ENCODE peak calls at places on chromosomes 12 and 14, in nine cellular contexts. One of them, this sample, is unnamed.

GRCh38 chr12:50282581-50283229 is 615 bp downstream of the LIMA1 start:
- DNase-seq in body of pancreas: peak; percentile 50
- DNase-seq in PC-9: no peak
- DNase-seq in cardiac muscle cell: no peak
- DNase-seq in mucosa of descending colon: peak; percentile 62
- DNase-seq in IMR-90: peak; percentile 77
- DNase-seq in heart right ventricle: no peak
- DNase-seq in tibial artery: peak; percentile 33
- DNase-seq in left ventricle myocardium inferior: no peak
- DNase-seq in this sample: no peak

GRCh38 chr12:108907861-108908302 is 28.0 kb downstream of the DAO start:
- DNase-seq in tibial artery: peak; percentile 32
- DNase-seq in IMR-90: no peak
- DNase-seq in cardiac muscle cell: peak; percentile 34
- DNase-seq in PC-9: peak; percentile 61
- DNase-seq in left ventricle myocardium inferior: no peak
- DNase-seq in heart right ventricle: no peak
- DNase-seq in body of pancreas: no peak
- DNase-seq in mucosa of descending colon: no peak
- DNase-seq in this sample: peak; percentile 65

GRCh38 chr12:104154806-104155205 is 16.8 kb upstream of the NFYB start:
- DNase-seq in IMR-90: no peak
- DNase-seq in left ventricle myocardium inferior: no peak
- DNase-seq in PC-9: no peak
- DNase-seq in mucosa of descending colon: no peak
- DNase-seq in heart right ventricle: no peak
- DNase-seq in body of pancreas: no peak
- DNase-seq in cardiac muscle cell: no peak
- DNase-seq in tibial artery: no peak
- DNase-seq in this sample: no peak

GRCh38 chr12:107845226-107845979 is 70.9 kb downstream of the ASCL4 start:
- DNase-seq in heart right ventricle: no peak
- DNase-seq in body of pancreas: no peak
- DNase-seq in cardiac muscle cell: no peak
- DNase-seq in PC-9: no peak
- DNase-seq in left ventricle myocardium inferior: no peak
- DNase-seq in IMR-90: no peak
- DNase-seq in tibial artery: no peak
- DNase-seq in mucosa of descending colon: no peak
- DNase-seq in this sample: no peak

GRCh38 chr12:112275211-112275610 is 107.0 kb downstream of the HECTD4 start:
- DNase-seq in IMR-90: no peak
- DNase-seq in tibial artery: no peak
- DNase-seq in body of pancreas: no peak
- DNase-seq in mucosa of descending colon: peak; percentile 40
- DNase-seq in PC-9: no peak
- DNase-seq in left ventricle myocardium inferior: no peak
- DNase-seq in cardiac muscle cell: no peak
- DNase-seq in heart right ventricle: no peak
- DNase-seq in this sample: peak; percentile 8

GRCh38 chr12:47725893-47726292 is 603 bp upstream of the ENDOU start:
- DNase-seq in PC-9: no peak
- DNase-seq in cardiac muscle cell: no peak
- DNase-seq in IMR-90: peak; percentile 89
- DNase-seq in body of pancreas: no peak
- DNase-seq in heart right ventricle: no peak
- DNase-seq in mucosa of descending colon: no peak
- DNase-seq in left ventricle myocardium inferior: no peak
- DNase-seq in tibial artery: no peak
- DNase-seq in this sample: no peak

GRCh38 chr12:108484431-108484830 is 30.6 kb upstream of the FICD start:
- DNase-seq in tibial artery: no peak
- DNase-seq in PC-9: no peak
- DNase-seq in left ventricle myocardium inferior: no peak
- DNase-seq in body of pancreas: no peak
- DNase-seq in mucosa of descending colon: no peak
- DNase-seq in cardiac muscle cell: no peak
- DNase-seq in IMR-90: no peak
- DNase-seq in heart right ventricle: no peak
- DNase-seq in this sample: no peak

GRCh38 chr14:62436256-62436655 is 609.0 kb downstream of the KCNH5 start:
- DNase-seq in IMR-90: no peak
- DNase-seq in heart right ventricle: no peak
- DNase-seq in PC-9: no peak
- DNase-seq in cardiac muscle cell: no peak
- DNase-seq in tibial artery: no peak
- DNase-seq in mucosa of descending colon: no peak
- DNase-seq in body of pancreas: no peak
- DNase-seq in left ventricle myocardium inferior: no peak
- DNase-seq in this sample: no peak

GRCh38 chr14:77074969-77075368 is 23.1 kb upstream of the CIPC start:
- DNase-seq in cardiac muscle cell: no peak
- DNase-seq in PC-9: no peak
- DNase-seq in IMR-90: no peak
- DNase-seq in tibial artery: no peak
- DNase-seq in body of pancreas: no peak
- DNase-seq in mucosa of descending colon: no peak
- DNase-seq in heart right ventricle: no peak
- DNase-seq in left ventricle myocardium inferior: no peak
- DNase-seq in this sample: no peak

GRCh38 chr12:47773062-47773857 is at the start of gene SLC48A1:
- DNase-seq in PC-9: peak; percentile 79
- DNase-seq in IMR-90: peak; percentile 46
- DNase-seq in cardiac muscle cell: peak; percentile 89
- DNase-seq in body of pancreas: peak; percentile 85
- DNase-seq in left ventricle myocardium inferior: peak; percentile 80
- DNase-seq in mucosa of descending colon: peak; percentile 79
- DNase-seq in heart right ventricle: peak; percentile 60
- DNase-seq in tibial artery: no peak
- DNase-seq in this sample: peak; percentile 80

GRCh38 chr14:45284802-45285201 is 31.8 kb upstream of the MIS18BP1 start:
- DNase-seq in IMR-90: no peak
- DNase-seq in left ventricle myocardium inferior: no peak
- DNase-seq in body of pancreas: no peak
- DNase-seq in heart right ventricle: no peak
- DNase-seq in tibial artery: no peak
- DNase-seq in PC-9: no peak
- DNase-seq in mucosa of descending colon: no peak
- DNase-seq in cardiac muscle cell: no peak
- DNase-seq in this sample: no peak

GRCh38 chr14:76768201-76768656 is 7.0 kb downstream of the VASH1 start:
- DNase-seq in IMR-90: no peak
- DNase-seq in PC-9: peak; percentile 0
- DNase-seq in body of pancreas: no peak
- DNase-seq in left ventricle myocardium inferior: peak; percentile 73
- DNase-seq in heart right ventricle: peak; percentile 89
- DNase-seq in tibial artery: peak; percentile 61
- DNase-seq in cardiac muscle cell: peak; percentile 84
- DNase-seq in mucosa of descending colon: peak; percentile 38
- DNase-seq in this sample: no peak

GRCh38 chr12:6795088-6795487 is 5.8 kb downstream of the CD4 start:
- DNase-seq in cardiac muscle cell: no peak
- DNase-seq in PC-9: no peak
- DNase-seq in heart right ventricle: no peak
- DNase-seq in mucosa of descending colon: no peak
- DNase-seq in body of pancreas: no peak
- DNase-seq in tibial artery: no peak
- DNase-seq in IMR-90: no peak
- DNase-seq in left ventricle myocardium inferior: no peak
- DNase-seq in this sample: no peak

GRCh38 chr12:116384629-116385485 is 107.4 kb upstream of the MED13L start:
- DNase-seq in cardiac muscle cell: no peak
- DNase-seq in body of pancreas: peak; percentile 10
- DNase-seq in heart right ventricle: no peak
- DNase-seq in mucosa of descending colon: no peak
- DNase-seq in IMR-90: peak; percentile 76
- DNase-seq in left ventricle myocardium inferior: no peak
- DNase-seq in tibial artery: no peak
- DNase-seq in PC-9: no peak
- DNase-seq in this sample: peak; percentile 59

DNA sequence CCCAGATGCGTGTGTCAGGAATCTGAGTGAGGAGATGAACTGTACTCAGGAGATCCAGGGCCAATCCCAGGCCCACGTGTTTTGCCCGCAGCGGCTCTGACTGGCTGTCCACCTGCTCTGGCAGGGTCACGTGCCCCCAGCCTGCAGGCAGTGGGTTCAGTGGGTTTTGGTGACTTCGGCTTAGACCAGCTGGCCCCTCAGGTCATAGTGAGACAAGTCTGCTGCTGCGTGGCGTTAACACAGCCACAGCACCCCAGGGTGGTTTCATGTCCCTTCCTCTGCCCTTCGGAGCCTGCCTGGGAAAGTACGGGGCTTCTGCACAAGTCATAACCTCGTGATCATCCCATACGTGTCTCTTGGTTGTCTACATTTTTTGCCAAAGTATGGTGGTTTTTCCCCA is 2.6 kb downstream of the FBRSL1 start:
- DNase-seq in heart right ventricle: no peak
- DNase-seq in mucosa of descending colon: no peak
- DNase-seq in left ventricle myocardium inferior: no peak
- DNase-seq in body of pancreas: peak; percentile 64
- DNase-seq in PC-9: no peak
- DNase-seq in tibial artery: no peak
- DNase-seq in cardiac muscle cell: no peak
- DNase-seq in IMR-90: no peak
- DNase-seq in this sample: no peak
- H3K4me1 ChIP-seq in heart right ventricle: peaks cover 84% of the 10 kb centered on the region
- H3K4me1 ChIP-seq in mucosa of descending colon: peaks cover 43% of the 10 kb centered on the region
- H3K4me1 ChIP-seq in left ventricle myocardium inferior: peaks cover 86% of the 10 kb centered on the region
- H3K4me1 ChIP-seq in body of pancreas: peaks cover 69% of the 10 kb centered on the region
- H3K4me1 ChIP-seq in PC-9: peaks cover 44% of the 10 kb centered on the region
- H3K4me1 ChIP-seq in tibial artery: peaks cover 77% of the 10 kb centered on the region
- H3K4me1 ChIP-seq in cardiac muscle cell: peaks cover 15% of the 10 kb centered on the region
- H3K4me1 ChIP-seq in IMR-90: peaks cover 13% of the 10 kb centered on the region
- H3K4me1 ChIP-seq in this sample: peaks cover 58% of the 10 kb centered on the region

GRCh38 chr14:70887207-70888150 is 19.8 kb upstream of the PCNX1 start:
- DNase-seq in mucosa of descending colon: no peak
- DNase-seq in IMR-90: peak; percentile 98
- DNase-seq in tibial artery: no peak
- DNase-seq in PC-9: no peak
- DNase-seq in heart right ventricle: no peak
- DNase-seq in body of pancreas: no peak
- DNase-seq in left ventricle myocardium inferior: no peak
- DNase-seq in cardiac muscle cell: no peak
- DNase-seq in this sample: no peak
- TF ChIP-seq CTCF in mucosa of descending colon: no peak
- TF ChIP-seq CTCF in IMR-90: no peak
- TF ChIP-seq CTCF in tibial artery: no peak
- TF ChIP-seq CTCF in PC-9: no peak
- TF ChIP-seq CTCF in heart right ventricle: no peak
- TF ChIP-seq CTCF in body of pancreas: no peak
- TF ChIP-seq CTCF in left ventricle myocardium inferior: no peak
- TF ChIP-seq CTCF in cardiac muscle cell: no peak
- TF ChIP-seq CTCF in this sample: no peak

DNA sequence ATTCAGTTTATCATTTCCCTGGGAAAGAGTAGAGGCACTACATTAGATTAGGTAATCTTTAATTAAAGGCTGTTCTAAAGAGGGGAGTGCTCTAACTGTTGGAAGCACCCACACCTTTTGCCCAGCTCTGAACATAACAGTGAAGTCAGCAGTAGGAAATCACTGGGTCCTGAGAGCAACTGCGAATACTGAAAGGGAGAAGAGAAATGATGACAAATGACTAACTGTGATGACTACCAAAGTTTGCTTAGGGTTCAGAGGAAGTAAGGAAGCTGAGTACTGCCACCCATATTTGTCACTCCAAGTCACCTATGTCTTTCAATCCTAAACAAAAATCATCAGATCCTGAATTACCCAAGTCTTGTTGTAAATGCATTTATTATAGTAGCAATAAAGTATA is 140.6 kb downstream of the EPS8 start:
- DNase-seq in left ventricle myocardium inferior: no peak
- DNase-seq in heart right ventricle: no peak
- DNase-seq in tibial artery: no peak
- DNase-seq in IMR-90: no peak
- DNase-seq in mucosa of descending colon: no peak
- DNase-seq in cardiac muscle cell: no peak
- DNase-seq in PC-9: no peak
- DNase-seq in body of pancreas: no peak
- DNase-seq in this sample: no peak
- H3K4me1 ChIP-seq in left ventricle myocardium inferior: no peaks in the 10 kb centered on the region
- H3K4me1 ChIP-seq in heart right ventricle: no peaks in the 10 kb centered on the region
- H3K4me1 ChIP-seq in tibial artery: peaks cover 29% of the 10 kb centered on the region
- H3K4me1 ChIP-seq in IMR-90: peaks cover 11% of the 10 kb centered on the region
- H3K4me1 ChIP-seq in mucosa of descending colon: no peaks in the 10 kb centered on the region
- H3K4me1 ChIP-seq in cardiac muscle cell: no peaks in the 10 kb centered on the region
- H3K4me1 ChIP-seq in PC-9: no peaks in the 10 kb centered on the region
- H3K4me1 ChIP-seq in body of pancreas: no peaks in the 10 kb centered on the region
- H3K4me1 ChIP-seq in this sample: no peaks in the 10 kb centered on the region

GRCh38 chr12:1838223-1838993 is 18.0 kb downstream of the LRTM2 start:
- DNase-seq in tibial artery: no peak
- DNase-seq in heart right ventricle: no peak
- DNase-seq in IMR-90: no peak
- DNase-seq in left ventricle myocardium inferior: no peak
- DNase-seq in mucosa of descending colon: no peak
- DNase-seq in PC-9: no peak
- DNase-seq in body of pancreas: no peak
- DNase-seq in cardiac muscle cell: no peak
- DNase-seq in this sample: no peak

GRCh38 chr12:1835178-1836131 is 15.1 kb downstream of the LRTM2 start:
- DNase-seq in heart right ventricle: no peak
- DNase-seq in tibial artery: no peak
- DNase-seq in IMR-90: no peak
- DNase-seq in body of pancreas: no peak
- DNase-seq in PC-9: no peak
- DNase-seq in left ventricle myocardium inferior: no peak
- DNase-seq in cardiac muscle cell: no peak
- DNase-seq in mucosa of descending colon: no peak
- DNase-seq in this sample: no peak

GRCh38 chr12:1837541-1838206 is 17.3 kb downstream of the LRTM2 start:
- DNase-seq in mucosa of descending colon: no peak
- DNase-seq in PC-9: no peak
- DNase-seq in tibial artery: no peak
- DNase-seq in IMR-90: peak; percentile 57
- DNase-seq in heart right ventricle: no peak
- DNase-seq in cardiac muscle cell: no peak
- DNase-seq in left ventricle myocardium inferior: no peak
- DNase-seq in body of pancreas: no peak
- DNase-seq in this sample: peak; percentile 37

GRCh38 chr12:1836241-1836803 is 16.0 kb downstream of the LRTM2 start:
- DNase-seq in cardiac muscle cell: no peak
- DNase-seq in tibial artery: no peak
- DNase-seq in PC-9: no peak
- DNase-seq in body of pancreas: no peak
- DNase-seq in mucosa of descending colon: no peak
- DNase-seq in heart right ventricle: no peak
- DNase-seq in IMR-90: no peak
- DNase-seq in left ventricle myocardium inferior: no peak
- DNase-seq in this sample: no peak

DNA sequence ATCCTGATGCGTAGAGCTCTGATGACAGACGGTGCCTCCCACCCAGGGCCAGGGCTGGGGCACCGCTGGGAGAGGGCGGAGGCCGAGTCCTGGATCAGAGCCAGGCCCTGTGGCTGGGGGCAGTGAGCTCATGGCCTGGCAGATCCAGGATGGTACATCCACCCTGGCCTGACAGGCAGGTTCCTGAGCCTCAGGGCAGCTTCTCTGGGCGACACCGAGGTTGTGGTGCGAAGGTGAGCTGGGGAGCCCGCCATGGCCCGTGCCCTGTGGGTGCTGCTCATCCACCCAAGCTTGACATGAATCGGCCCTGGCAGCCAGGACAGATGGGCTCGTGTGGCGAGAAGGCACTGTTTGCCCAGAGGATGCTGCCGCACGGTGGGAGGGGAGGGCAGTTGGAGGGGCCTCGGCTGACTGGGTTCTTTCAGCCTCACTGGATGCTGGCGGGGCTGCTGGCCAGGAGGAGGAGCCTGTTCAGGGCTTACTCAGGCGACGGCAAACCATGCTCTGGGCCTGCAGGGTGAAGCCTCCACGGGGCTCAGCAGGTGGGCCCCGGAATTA is 16.6 kb downstream of the LRTM2 start:
- DNase-seq in IMR-90: no peak
- DNase-seq in cardiac muscle cell: no peak
- DNase-seq in body of pancreas: no peak
- DNase-seq in left ventricle myocardium inferior: no peak
- DNase-seq in PC-9: peak; percentile 55
- DNase-seq in tibial artery: no peak
- DNase-seq in heart right ventricle: no peak
- DNase-seq in mucosa of descending colon: no peak
- DNase-seq in this sample: no peak
- TF ChIP-seq CTCF in IMR-90: no peak
- TF ChIP-seq CTCF in cardiac muscle cell: no peak
- TF ChIP-seq CTCF in body of pancreas: no peak
- TF ChIP-seq CTCF in left ventricle myocardium inferior: no peak
- TF ChIP-seq CTCF in PC-9: no peak
- TF ChIP-seq CTCF in tibial artery: no peak
- TF ChIP-seq CTCF in heart right ventricle: no peak
- TF ChIP-seq CTCF in mucosa of descending colon: no peak
- TF ChIP-seq CTCF in this sample: no peak

This sample was measured in Caco-2.